ENCODE peak calls at places on chromosomes 3 and 15, in ten cellular contexts. D is tibial artery, L is sigmoid colon, A is heart left ventricle, B is stomach, R is mammary epithelial cell, J is transverse colon, H is PC-9, T is colonic mucosa, K is tibial nerve. S is an unnamed sample.
A peak's percentile ranks its signal among the peaks of the same experiment; 100 is the strongest.

GRCh38 chr15:81001180-81002003 is 669 bp downstream of the TLNRD1 start:
- DNase-seq in D (peak; percentile 57), J (peak; percentile 73), A (peak; percentile 75), T (peak; percentile 68), L (peak; percentile 79), R (peak; percentile 67), K (peak; percentile 43), B (peak; percentile 65), H (no peak), S (no peak)

GRCh38 chr15:59779110-59779509 is 90.0 kb upstream of the BNIP2 start:
- DNase-seq in B (no peak), A (no peak), H (no peak), T (no peak), D (no peak), J (no peak), K (no peak), R (no peak), L (no peak), S (no peak)

GRCh38 chr3:181699171-181699903 is 12.4 kb upstream of the SOX2 start:
- DNase-seq in H (no peak), J (no peak), R (peak; percentile 18), B (no peak), K (no peak), D (no peak), A (no peak), L (no peak), T (no peak), S (no peak)

GRCh38 chr3:33648793-33649192 is 69.3 kb downstream of the CLASP2 start:
- DNase-seq in L (no peak), H (no peak), K (no peak), J (no peak), D (no peak), R (no peak), T (no peak), B (no peak), A (no peak), S (no peak)

GRCh38 chr3:44988073-44988472 is 12.0 kb downstream of the EXOSC7 start:
- DNase-seq in J (no peak), A (no peak), R (no peak), K (no peak), D (no peak), L (no peak), B (no peak), T (no peak), H (no peak), S (no peak)

GRCh38 chr3:188390347-188390718 is 236.4 kb downstream of the LPP start:
- DNase-seq in A (no peak), H (no peak), B (no peak), R (no peak), K (no peak), L (no peak), D (no peak), T (no peak), J (no peak), S (no peak)

GRCh38 chr3:32200490-32200889 is 38.0 kb upstream of the CMTM8 start:
- DNase-seq in B (no peak), K (peak; percentile 56), J (no peak), A (peak; percentile 86), D (peak; percentile 59), L (peak; percentile 89), H (no peak), T (no peak), R (no peak), S (no peak)

GRCh38 chr3:125271127-125271526 is 58.6 kb upstream of the SLC12A8 start:
- DNase-seq in T (no peak), A (no peak), L (no peak), K (no peak), H (no peak), B (no peak), R (no peak), J (no peak), D (no peak), S (no peak)

GRCh38 chr3:80785475-80785874 is 976.0 kb downstream of the GBE1 start:
- DNase-seq in T (no peak), B (no peak), R (no peak), K (no peak), D (no peak), H (no peak), L (no peak), A (no peak), J (no peak), S (no peak)

GRCh38 chr3:54434761-54435160 is 312.4 kb downstream of the CACNA2D3 start:
- DNase-seq in H (no peak), R (no peak), T (no peak), L (no peak), J (no peak), K (no peak), A (no peak), D (no peak), B (no peak), S (no peak)

GRCh38 chr3:54432975-54433374 is 310.6 kb downstream of the CACNA2D3 start:
- DNase-seq in R (no peak), D (no peak), B (no peak), H (no peak), A (no peak), K (no peak), T (no peak), L (no peak), J (no peak), S (no peak)

GRCh38 chr3:54427951-54428871 is 305.9 kb downstream of the CACNA2D3 start:
- DNase-seq in L (peak; percentile 72), K (no peak), H (no peak), J (peak; percentile 53), T (peak; percentile 60), B (peak; percentile 45), R (peak; percentile 26), D (peak; percentile 47), A (peak; percentile 36), S (peak; percentile 31)

GRCh38 chr3:54433846-54434245 is 311.5 kb downstream of the CACNA2D3 start:
- DNase-seq in T (no peak), R (peak; percentile 16), D (no peak), B (no peak), H (no peak), J (no peak), A (no peak), L (no peak), K (no peak), S (no peak)
- TF ChIP-seq CTCF in T (no peak), R (peak; percentile 25), D (no peak), B (no peak), H (no peak), J (no peak), A (no peak), L (no peak), K (no peak), S (peak; percentile 26)

GRCh38 chr3:197219627-197220026 is 78.8 kb downstream of the DLG1 start:
- DNase-seq in H (no peak), B (no peak), K (no peak), L (no peak), T (no peak), R (no peak), D (no peak), A (no peak), J (no peak), S (no peak)

GRCh38 chr3:197216914-197217313 is 81.5 kb downstream of the DLG1 start:
- DNase-seq in R (no peak), T (no peak), A (no peak), D (no peak), L (no peak), J (no peak), H (no peak), B (no peak), K (no peak), S (peak; percentile 16)

GRCh38 chr3:197212290-197212689 is 86.1 kb downstream of the DLG1 start:
- DNase-seq in H (no peak), J (no peak), A (no peak), R (no peak), D (no peak), B (no peak), K (no peak), L (no peak), T (no peak), S (no peak)

GRCh38 chr3:197216169-197216860 is 82.1 kb downstream of the DLG1 start:
- DNase-seq in L (no peak), T (no peak), D (no peak), A (no peak), K (no peak), J (no peak), B (no peak), R (peak; percentile 12), H (no peak), S (peak; percentile 55)
- H3K27ac ChIP-seq in L (peak overlapping the region; percentile 18), T (no peak overlapping the region), D (peak overlapping the region; percentile 33), A (no peak overlapping the region), K (peak overlapping the region; percentile 34), J (no peak overlapping the region), B (no peak overlapping the region), R (peak overlapping the region; percentile 26), H (no peak overlapping the region), S (peak overlapping the region; percentile 35)

DNA sequence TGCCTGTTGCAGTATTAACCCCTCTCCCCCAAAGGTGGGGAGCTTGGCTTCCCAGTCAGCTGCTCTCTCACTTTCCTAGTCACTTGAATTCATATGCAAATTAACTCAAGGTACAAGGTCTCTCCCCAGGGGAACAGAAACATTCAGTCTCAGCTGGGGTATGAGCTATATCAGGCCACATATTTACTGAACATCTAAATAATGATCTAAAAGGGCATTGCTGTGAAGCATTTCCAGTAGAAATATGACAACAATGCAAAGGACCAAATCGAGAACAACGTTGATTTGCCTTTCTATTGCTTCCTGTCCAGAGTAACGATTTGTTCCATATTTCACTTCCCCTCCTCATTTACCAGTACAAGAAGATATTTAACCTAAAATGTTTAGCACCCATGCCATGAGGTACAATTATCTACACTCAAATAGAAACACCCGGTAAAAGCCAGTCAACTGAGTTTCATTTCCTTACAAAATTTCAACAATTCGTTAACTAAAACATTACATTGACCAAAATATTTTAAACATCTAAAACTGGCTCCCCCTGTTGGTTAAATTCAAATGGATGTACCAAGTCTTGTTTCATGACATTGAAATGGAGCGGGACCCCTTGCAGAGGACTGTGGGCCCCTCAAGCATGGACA is 36.5 kb upstream of the KLHL6 start:
- DNase-seq in A (no peak), R (no peak), K (no peak), L (no peak), T (no peak), D (no peak), J (no peak), H (no peak), B (no peak), S (no peak)
- TF ChIP-seq CTCF in A (peak; percentile 18), R (peak; percentile 7), K (no peak), L (no peak), T (peak; percentile 25), D (no peak), J (no peak), H (peak; percentile 58), B (no peak), S (peak; percentile 37)

DNA sequence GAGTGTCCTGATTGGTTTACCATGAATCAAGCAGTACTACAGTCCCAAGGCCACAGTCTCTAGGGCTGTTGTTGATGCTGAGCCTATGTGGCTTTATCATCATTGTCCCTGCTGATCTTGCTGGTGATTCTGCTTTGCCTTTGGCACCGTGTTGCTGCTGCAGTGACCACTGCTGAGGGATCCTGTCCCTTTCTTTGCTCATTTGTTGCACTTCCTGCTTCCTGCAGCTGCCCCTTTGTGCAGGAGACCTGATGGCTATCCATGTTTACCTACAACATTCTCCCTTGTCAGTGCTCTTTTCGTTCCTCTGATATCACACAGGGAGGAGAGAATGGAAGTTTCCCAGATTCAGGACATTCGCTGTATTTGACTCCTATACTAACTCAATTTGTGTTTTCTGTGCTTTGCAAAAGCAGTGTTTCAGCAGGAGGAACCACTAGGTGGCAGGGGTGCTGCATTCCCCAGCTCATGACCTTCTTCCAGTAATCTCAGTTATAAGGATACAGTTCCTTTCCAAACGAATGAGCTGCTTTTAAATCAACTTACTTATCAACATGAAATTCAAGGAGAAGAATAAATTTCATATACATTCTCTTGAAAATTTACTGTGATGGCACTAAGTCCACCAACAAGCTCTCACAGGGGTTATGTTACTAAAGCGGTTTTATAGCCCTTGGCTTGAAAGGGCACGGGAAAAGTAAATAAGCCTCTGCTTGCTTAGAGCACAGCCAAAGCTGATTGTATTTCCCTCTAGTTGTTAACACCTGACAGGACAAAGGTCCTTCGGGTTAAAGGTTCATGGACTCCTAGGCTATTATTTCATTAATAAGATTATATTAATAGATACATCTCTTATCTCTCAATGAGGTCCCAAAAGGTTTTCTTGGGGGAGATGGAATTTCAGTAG is 9.7 kb upstream of the THUMPD3 start:
- DNase-seq in L (peak; percentile 80), R (peak; percentile 44), B (peak; percentile 65), D (peak; percentile 57), K (peak; percentile 34), J (peak; percentile 78), T (peak; percentile 79), A (peak; percentile 56), H (peak; percentile 71), S (peak; percentile 48)
- H3K27ac ChIP-seq in L (no peak overlapping the region), R (no peak overlapping the region), B (no peak overlapping the region), D (no peak overlapping the region), K (peak overlapping the region; percentile 33), J (peak overlapping the region; percentile 69), T (peak overlapping the region; percentile 75), A (no peak overlapping the region), H (peak overlapping the region; percentile 48), S (no peak overlapping the region)